ENCODE peak calls at places on chromosomes 3 and 15, in five cellular contexts. X, K, H, P and W are unnamed samples.

GRCh38 chr3:8416965-8417364 is 84.7 kb upstream of the LMCD1 start:
- DNase-seq in X (peak), K (no peak), H (no peak), P (no peak), W (peak)

GRCh38 chr3:185342458-185343169 is 20.3 kb upstream of the MAP3K13 start:
- DNase-seq in X (peak), K (no peak), H (no peak), P (no peak), W (no peak)

GRCh38 chr3:180280601-180281000 is 243.9 kb upstream of the PEX5L start:
- DNase-seq in X (peak), K (no peak), H (no peak), P (no peak), W (no peak)

GRCh38 chr15:85597155-85597815 is 197.4 kb downstream of the KLHL25 start:
- DNase-seq in X (no peak), K (no peak), H (no peak), P (no peak), W (no peak)

GRCh38 chr15:90203922-90204321 is 2.8 kb downstream of the SEMA4B start:
- DNase-seq in X (peak), K (no peak), H (no peak), P (no peak), W (no peak)

GRCh38 chr15:57589276-57590073 is 2.2 kb upstream of the MYZAP start:
- DNase-seq in X (no peak), K (no peak), H (no peak), P (no peak), W (no peak)

GRCh38 chr15:80242132-80242769 is 9.8 kb downstream of the CTXND1 start:
- DNase-seq in X (peak), K (no peak), H (no peak), P (no peak), W (peak)

GRCh38 chr15:25554640-25555039 is 115.8 kb upstream of the UBE3A start:
- DNase-seq in X (no peak), K (no peak), H (no peak), P (no peak), W (no peak)

GRCh38 chr15:94287794-94288246 is 56.5 kb downstream of the MCTP2 start:
- DNase-seq in X (no peak), K (no peak), H (peak), P (no peak), W (no peak)

GRCh38 chr3:196012481-196012880 is 69.4 kb downstream of the TFRC start:
- DNase-seq in X (peak), K (no peak), H (no peak), P (no peak), W (no peak)

GRCh38 chr3:72043212-72044133 is 258.5 kb upstream of the PROK2 start:
- DNase-seq in X (no peak), K (no peak), H (no peak), P (no peak), W (no peak)

GRCh38 chr3:135558150-135558549 is 407.4 kb upstream of the PPP2R3A start:
- DNase-seq in X (no peak), K (no peak), H (no peak), P (no peak), W (no peak)

GRCh38 chr3:140117111-140117526 is 182.1 kb downstream of the CLSTN2 start:
- DNase-seq in X (peak), K (no peak), H (no peak), P (no peak), W (no peak)

GRCh38 chr3:29169456-29169855 is 111.4 kb upstream of the RBMS3 start:
- DNase-seq in X (no peak), K (no peak), H (no peak), P (no peak), W (peak)

GRCh38 chr3:156816091-156816793 is 9.9 kb upstream of the LEKR1 start:
- DNase-seq in X (no peak), K (no peak), H (peak), P (no peak), W (peak)

GRCh38 chr3:86968224-86968932 is 22.6 kb downstream of the VGLL3 start:
- DNase-seq in X (no peak), K (no peak), H (peak), P (no peak), W (no peak)

GRCh38 chr3:33074217-33075067 is 22.5 kb downstream of the GLB1 start:
- DNase-seq in X (peak), K (peak), H (no peak), P (peak), W (peak)

GRCh38 chr15:63146684-63147083 is 10.6 kb downstream of the RPS27L start:
- DNase-seq in X (no peak), K (no peak), H (no peak), P (no peak), W (no peak)

GRCh38 chr15:78979456-78980320 is 34.8 kb upstream of the CTSH start:
- DNase-seq in X (peak), K (no peak), H (no peak), P (peak), W (no peak)

GRCh38 chr3:112755845-112756671 is 90.6 kb downstream of the CD200R1L start:
- DNase-seq in X (no peak), K (no peak), H (no peak), P (no peak), W (no peak)

GRCh38 chr15:69578792-69579587 is 126.4 kb downstream of the RPLP1 start:
- DNase-seq in X (peak), K (no peak), H (no peak), P (no peak), W (no peak)

GRCh38 chr3:12991481-12991837 is 81.8 kb downstream of the IQSEC1 start:
- DNase-seq in X (no peak), K (no peak), H (no peak), P (no peak), W (no peak)